ENCODE peak calls at places on chromosome 3, in five cellular contexts. One of them, this sample, is unnamed.
A peak's percentile ranks its signal among the peaks of the same experiment; 100 is the strongest.

GRCh38 chr3:73179601-73180000 is 118.1 kb downstream of the EBLN2 start:
- DNase-seq in A549: no peak
- DNase-seq in stimulated activated CD8-positive, alpha-beta memory T cell treated with anti-CD3 and anti-CD28 coated beads, Interleukin-7, amount 100 ng/mL, for 1 hour: no peak
- DNase-seq in nucleus accumbens: no peak
- DNase-seq in activated naive CD8-positive, alpha-beta T cell treated with anti-CD3 and anti-CD28 coated beads, Interleukin-2, amount 50 U/mL, for 24 hours: no peak
- DNase-seq in this sample: no peak

GRCh38 chr3:16907245-16907644 is 22.5 kb downstream of the PLCL2 start:
- DNase-seq in nucleus accumbens: no peak
- DNase-seq in activated naive CD8-positive, alpha-beta T cell treated with anti-CD3 and anti-CD28 coated beads, Interleukin-2, amount 50 U/mL, for 24 hours: no peak
- DNase-seq in stimulated activated CD8-positive, alpha-beta memory T cell treated with anti-CD3 and anti-CD28 coated beads, Interleukin-7, amount 100 ng/mL, for 1 hour: no peak
- DNase-seq in A549: no peak
- DNase-seq in this sample: no peak

GRCh38 chr3:112119686-112120484 is 13.2 kb downstream of the GCSAM start:
- DNase-seq in stimulated activated CD8-positive, alpha-beta memory T cell treated with anti-CD3 and anti-CD28 coated beads, Interleukin-7, amount 100 ng/mL, for 1 hour: no peak
- DNase-seq in A549: no peak
- DNase-seq in nucleus accumbens: no peak
- DNase-seq in activated naive CD8-positive, alpha-beta T cell treated with anti-CD3 and anti-CD28 coated beads, Interleukin-2, amount 50 U/mL, for 24 hours: no peak
- DNase-seq in this sample: no peak

GRCh38 chr3:195195321-195196209 is 75.4 kb downstream of the XXYLT1 start:
- DNase-seq in activated naive CD8-positive, alpha-beta T cell treated with anti-CD3 and anti-CD28 coated beads, Interleukin-2, amount 50 U/mL, for 24 hours: no peak
- DNase-seq in A549: no peak
- DNase-seq in stimulated activated CD8-positive, alpha-beta memory T cell treated with anti-CD3 and anti-CD28 coated beads, Interleukin-7, amount 100 ng/mL, for 1 hour: no peak
- DNase-seq in nucleus accumbens: peak; percentile 61
- DNase-seq in this sample: peak; percentile 35

GRCh38 chr3:66609660-66610547 is 109.1 kb upstream of the LRIG1 start:
- DNase-seq in nucleus accumbens: peak; percentile 63
- DNase-seq in activated naive CD8-positive, alpha-beta T cell treated with anti-CD3 and anti-CD28 coated beads, Interleukin-2, amount 50 U/mL, for 24 hours: no peak
- DNase-seq in A549: peak; percentile 29
- DNase-seq in stimulated activated CD8-positive, alpha-beta memory T cell treated with anti-CD3 and anti-CD28 coated beads, Interleukin-7, amount 100 ng/mL, for 1 hour: no peak
- DNase-seq in this sample: no peak

GRCh38 chr3:128170866-128171516 is 17.7 kb downstream of the EEFSEC start:
- DNase-seq in activated naive CD8-positive, alpha-beta T cell treated with anti-CD3 and anti-CD28 coated beads, Interleukin-2, amount 50 U/mL, for 24 hours: no peak
- DNase-seq in nucleus accumbens: peak; percentile 48
- DNase-seq in stimulated activated CD8-positive, alpha-beta memory T cell treated with anti-CD3 and anti-CD28 coated beads, Interleukin-7, amount 100 ng/mL, for 1 hour: no peak
- DNase-seq in A549: peak; percentile 78
- DNase-seq in this sample: no peak

GRCh38 chr3:21169858-21170257 is 581.2 kb downstream of the ZNF385D start:
- DNase-seq in nucleus accumbens: no peak
- DNase-seq in activated naive CD8-positive, alpha-beta T cell treated with anti-CD3 and anti-CD28 coated beads, Interleukin-2, amount 50 U/mL, for 24 hours: no peak
- DNase-seq in A549: no peak
- DNase-seq in stimulated activated CD8-positive, alpha-beta memory T cell treated with anti-CD3 and anti-CD28 coated beads, Interleukin-7, amount 100 ng/mL, for 1 hour: no peak
- DNase-seq in this sample: no peak

GRCh38 chr3:120114981-120115380 is 20.7 kb upstream of the GSK3B start:
- DNase-seq in nucleus accumbens: no peak
- DNase-seq in A549: no peak
- DNase-seq in stimulated activated CD8-positive, alpha-beta memory T cell treated with anti-CD3 and anti-CD28 coated beads, Interleukin-7, amount 100 ng/mL, for 1 hour: no peak
- DNase-seq in activated naive CD8-positive, alpha-beta T cell treated with anti-CD3 and anti-CD28 coated beads, Interleukin-2, amount 50 U/mL, for 24 hours: no peak
- DNase-seq in this sample: no peak

GRCh38 chr3:141798455-141798854 is 35.2 kb downstream of the GRK7 start:
- DNase-seq in stimulated activated CD8-positive, alpha-beta memory T cell treated with anti-CD3 and anti-CD28 coated beads, Interleukin-7, amount 100 ng/mL, for 1 hour: no peak
- DNase-seq in A549: no peak
- DNase-seq in nucleus accumbens: no peak
- DNase-seq in activated naive CD8-positive, alpha-beta T cell treated with anti-CD3 and anti-CD28 coated beads, Interleukin-2, amount 50 U/mL, for 24 hours: no peak
- DNase-seq in this sample: no peak

GRCh38 chr3:55013145-55013544 is 85.3 kb upstream of the LRTM1 start:
- DNase-seq in nucleus accumbens: no peak
- DNase-seq in activated naive CD8-positive, alpha-beta T cell treated with anti-CD3 and anti-CD28 coated beads, Interleukin-2, amount 50 U/mL, for 24 hours: no peak
- DNase-seq in A549: peak; percentile 15
- DNase-seq in stimulated activated CD8-positive, alpha-beta memory T cell treated with anti-CD3 and anti-CD28 coated beads, Interleukin-7, amount 100 ng/mL, for 1 hour: no peak
- DNase-seq in this sample: no peak

GRCh38 chr3:11853450-11853849 is 6.8 kb upstream of the TAMM41 start:
- DNase-seq in A549: no peak
- DNase-seq in stimulated activated CD8-positive, alpha-beta memory T cell treated with anti-CD3 and anti-CD28 coated beads, Interleukin-7, amount 100 ng/mL, for 1 hour: no peak
- DNase-seq in nucleus accumbens: no peak
- DNase-seq in activated naive CD8-positive, alpha-beta T cell treated with anti-CD3 and anti-CD28 coated beads, Interleukin-2, amount 50 U/mL, for 24 hours: no peak
- DNase-seq in this sample: no peak

GRCh38 chr3:8589880-8590556 is 54.6 kb downstream of the SSUH2 start:
- DNase-seq in A549: no peak
- DNase-seq in stimulated activated CD8-positive, alpha-beta memory T cell treated with anti-CD3 and anti-CD28 coated beads, Interleukin-7, amount 100 ng/mL, for 1 hour: no peak
- DNase-seq in nucleus accumbens: no peak
- DNase-seq in activated naive CD8-positive, alpha-beta T cell treated with anti-CD3 and anti-CD28 coated beads, Interleukin-2, amount 50 U/mL, for 24 hours: no peak
- DNase-seq in this sample: no peak

GRCh38 chr3:119955972-119956371 is 138.3 kb downstream of the GSK3B start:
- DNase-seq in A549: no peak
- DNase-seq in activated naive CD8-positive, alpha-beta T cell treated with anti-CD3 and anti-CD28 coated beads, Interleukin-2, amount 50 U/mL, for 24 hours: no peak
- DNase-seq in nucleus accumbens: no peak
- DNase-seq in stimulated activated CD8-positive, alpha-beta memory T cell treated with anti-CD3 and anti-CD28 coated beads, Interleukin-7, amount 100 ng/mL, for 1 hour: no peak
- DNase-seq in this sample: no peak

GRCh38 chr3:38578081-38578475 is 71.4 kb downstream of the SCN5A start:
- DNase-seq in activated naive CD8-positive, alpha-beta T cell treated with anti-CD3 and anti-CD28 coated beads, Interleukin-2, amount 50 U/mL, for 24 hours: no peak
- DNase-seq in nucleus accumbens: no peak
- DNase-seq in A549: no peak
- DNase-seq in stimulated activated CD8-positive, alpha-beta memory T cell treated with anti-CD3 and anti-CD28 coated beads, Interleukin-7, amount 100 ng/mL, for 1 hour: no peak
- DNase-seq in this sample: no peak

GRCh38 chr3:2354702-2355101 is 256.0 kb downstream of the CNTN4 start:
- DNase-seq in nucleus accumbens: no peak
- DNase-seq in A549: peak; percentile 1
- DNase-seq in activated naive CD8-positive, alpha-beta T cell treated with anti-CD3 and anti-CD28 coated beads, Interleukin-2, amount 50 U/mL, for 24 hours: no peak
- DNase-seq in stimulated activated CD8-positive, alpha-beta memory T cell treated with anti-CD3 and anti-CD28 coated beads, Interleukin-7, amount 100 ng/mL, for 1 hour: no peak
- DNase-seq in this sample: no peak

GRCh38 chr3:125119752-125120369 is 64.1 kb upstream of the HEG1 start:
- DNase-seq in nucleus accumbens: no peak
- DNase-seq in activated naive CD8-positive, alpha-beta T cell treated with anti-CD3 and anti-CD28 coated beads, Interleukin-2, amount 50 U/mL, for 24 hours: peak; percentile 67
- DNase-seq in stimulated activated CD8-positive, alpha-beta memory T cell treated with anti-CD3 and anti-CD28 coated beads, Interleukin-7, amount 100 ng/mL, for 1 hour: no peak
- DNase-seq in A549: no peak
- DNase-seq in this sample: no peak

GRCh38 chr3:2861920-2862319 is 248.3 kb downstream of the IL5RA start:
- DNase-seq in nucleus accumbens: no peak
- DNase-seq in A549: no peak
- DNase-seq in stimulated activated CD8-positive, alpha-beta memory T cell treated with anti-CD3 and anti-CD28 coated beads, Interleukin-7, amount 100 ng/mL, for 1 hour: no peak
- DNase-seq in activated naive CD8-positive, alpha-beta T cell treated with anti-CD3 and anti-CD28 coated beads, Interleukin-2, amount 50 U/mL, for 24 hours: no peak
- DNase-seq in this sample: no peak

GRCh38 chr3:141754032-141754431 is 9.2 kb upstream of the GRK7 start:
- DNase-seq in nucleus accumbens: no peak
- DNase-seq in A549: no peak
- DNase-seq in activated naive CD8-positive, alpha-beta T cell treated with anti-CD3 and anti-CD28 coated beads, Interleukin-2, amount 50 U/mL, for 24 hours: no peak
- DNase-seq in stimulated activated CD8-positive, alpha-beta memory T cell treated with anti-CD3 and anti-CD28 coated beads, Interleukin-7, amount 100 ng/mL, for 1 hour: no peak
- DNase-seq in this sample: no peak

This sample was measured in tibial artery.